ENCODE peak calls at places on chromosomes 2 and 18, in six cellular contexts. U, S, I, W, A and B are unnamed samples.

GRCh38 chr18:3248062-3248669 is 565 bp downstream of the MYL12A start:
- DNase-seq in A (no peak), I (peak; percentile 71), U (no peak), S (no peak), W (no peak), B (no peak)

GRCh38 chr2:223513771-223514455 is 88.2 kb downstream of the SCG2 start:
- DNase-seq in S (no peak), A (no peak), I (no peak), W (no peak), U (no peak), B (no peak)

GRCh38 chr18:30454920-30455319 is 587.6 kb downstream of the DSC3 start:
- DNase-seq in A (no peak), U (no peak), W (no peak), I (no peak), S (no peak), B (no peak)

GRCh38 chr2:53211201-53211774 is 556.3 kb upstream of the CHAC2 start:
- DNase-seq in S (no peak), A (no peak), W (no peak), U (no peak), I (no peak), B (no peak)

GRCh38 chr18:48860276-48861180 is 90.2 kb downstream of the SMAD7 start:
- DNase-seq in A (no peak), U (no peak), S (no peak), I (no peak), W (no peak), B (no peak)

GRCh38 chr18:35494281-35494825 is 3.4 kb downstream of the INO80C start:
- DNase-seq in S (no peak), I (no peak), A (no peak), W (no peak), U (no peak), B (no peak)

GRCh38 chr2:200655918-200656580 is 70.2 kb downstream of the AOX1 start:
- DNase-seq in I (no peak), S (no peak), U (no peak), W (no peak), A (peak; percentile 38), B (no peak)

GRCh38 chr2:217800433-217801114 is 202.2 kb downstream of the TNS1 start:
- DNase-seq in U (no peak), W (no peak), A (no peak), S (no peak), I (no peak), B (no peak)

GRCh38 chr18:54888933-54889332 is 60.7 kb downstream of the RAB27B start:
- DNase-seq in U (no peak), W (no peak), I (no peak), S (no peak), A (no peak), B (no peak)

GRCh38 chr2:112768432-112768831 is 4.0 kb upstream of the CKAP2L start:
- DNase-seq in S (no peak), W (no peak), I (no peak), A (no peak), U (no peak), B (no peak)

GRCh38 chr2:102368461-102369109 is 13.0 kb downstream of the IL18R1 start:
- DNase-seq in W (no peak), S (no peak), A (no peak), I (no peak), U (no peak), B (no peak)

GRCh38 chr18:33928226-33928625 is 296.5 kb downstream of the NOL4 start:
- DNase-seq in S (no peak), W (no peak), U (no peak), A (no peak), I (no peak), B (no peak)

GRCh38 chr2:28137221-28137620 is 246.7 kb downstream of the BABAM2 start:
- DNase-seq in W (no peak), I (no peak), A (peak; percentile 44), U (no peak), S (no peak), B (no peak)

GRCh38 chr2:228543117-228543516 is 361.6 kb upstream of the SPHKAP start:
- DNase-seq in U (no peak), I (no peak), A (no peak), W (no peak), S (no peak), B (no peak)

GRCh38 chr2:95023222-95023597 is 2.3 kb upstream of the MAL start:
- DNase-seq in U (peak; percentile 14), W (peak; percentile 57), S (no peak), A (no peak), I (no peak), B (no peak)

GRCh38 chr2:9735335-9735734 is 104.5 kb upstream of the YWHAQ start:
- DNase-seq in A (no peak), I (no peak), U (no peak), S (no peak), W (no peak), B (peak; percentile 66)

GRCh38 chr2:64838817-64839216 is 150.4 kb upstream of the SLC1A4 start:
- DNase-seq in I (no peak), S (no peak), A (peak; percentile 66), U (no peak), W (no peak), B (no peak)

GRCh38 chr2:9806298-9806610 is 37.0 kb upstream of the TAF1B start:
- DNase-seq in I (no peak), U (no peak), A (no peak), W (no peak), S (no peak), B (no peak)

GRCh38 chr2:239294571-239295054 is 106.2 kb downstream of the HDAC4 start:
- DNase-seq in W (no peak), S (no peak), I (no peak), U (no peak), A (no peak), B (no peak)